ENCODE peak calls at places on chromosomes 12 and 14, in eight cellular contexts. T, V, U, F, Y, W, L and N are unnamed samples.

GRCh38 chr14:77593501-77593911 is 22.9 kb downstream of the SPTLC2 start:
- DNase-seq in F (no peak), V (no peak), Y (no peak), U (no peak), W (no peak), L (no peak), T (no peak), N (no peak)

GRCh38 chr14:87899228-87899627 is 93.8 kb downstream of the GALC start:
- DNase-seq in L (no peak), U (no peak), F (no peak), T (no peak), V (no peak), W (no peak), Y (no peak), N (no peak)

GRCh38 chr12:53193953-53194716 is 12.9 kb downstream of the ITGB7 start:
- DNase-seq in V (no peak), W (no peak), U (no peak), F (no peak), Y (no peak), L (no peak), T (no peak), N (no peak)

GRCh38 chr14:74988131-74988530 is 14.6 kb upstream of the EIF2B2 start:
- DNase-seq in T (no peak), L (no peak), F (no peak), U (no peak), Y (no peak), V (no peak), W (no peak), N (peak; percentile 40)

GRCh38 chr12:108231109-108231905 is 102.2 kb downstream of the WSCD2 start:
- DNase-seq in L (no peak), F (no peak), T (no peak), W (no peak), V (no peak), Y (no peak), U (no peak), N (no peak)

GRCh38 chr12:121811434-121812319 is 7.9 kb downstream of the SETD1B start:
- DNase-seq in Y (peak; percentile 80), V (peak; percentile 77), L (peak; percentile 87), T (no peak), U (peak; percentile 68), W (peak; percentile 78), F (peak; percentile 77), N (no peak)

GRCh38 chr12:1220127-1221092 is 229.4 kb downstream of the ERC1 start:
- DNase-seq in W (peak; percentile 10), V (peak; percentile 60), T (no peak), L (no peak), F (peak; percentile 53), U (no peak), Y (no peak), N (no peak)

GRCh38 chr12:32583535-32583934 is 95.6 kb upstream of the DNM1L start:
- DNase-seq in V (no peak), W (no peak), U (no peak), Y (no peak), L (no peak), F (no peak), T (no peak), N (no peak)

GRCh38 chr12:53174881-53175491 is 5.5 kb upstream of the ZNF740 start:
- DNase-seq in W (no peak), F (no peak), U (no peak), L (no peak), Y (peak; percentile 10), V (no peak), T (no peak), N (no peak)

GRCh38 chr12:1093166-1093751 is 102.2 kb downstream of the ERC1 start:
- DNase-seq in V (no peak), W (peak; percentile 16), T (no peak), F (no peak), L (no peak), Y (no peak), U (peak; percentile 40), N (no peak)

GRCh38 chr14:59363545-59364226 is 101.5 kb downstream of the GPR135 start:
- DNase-seq in V (no peak), U (no peak), L (no peak), F (no peak), W (no peak), T (no peak), Y (no peak), N (no peak)

GRCh38 chr14:36300337-36300736 is 20.1 kb downstream of the MBIP start:
- DNase-seq in W (no peak), T (no peak), V (no peak), L (no peak), U (no peak), F (no peak), Y (no peak), N (no peak)

GRCh38 chr12:15679146-15679545 is 110.0 kb downstream of the EPS8 start:
- DNase-seq in F (no peak), V (no peak), U (no peak), T (no peak), L (no peak), Y (no peak), W (no peak), N (no peak)

GRCh38 chr14:91946313-91947195 is 940 bp downstream of the FBLN5 start:
- DNase-seq in Y (no peak), L (no peak), V (no peak), F (no peak), T (no peak), U (no peak), W (no peak), N (no peak)

GRCh38 chr12:32223941-32224340 is 117.3 kb downstream of the BICD1 start:
- DNase-seq in T (no peak), Y (no peak), W (no peak), U (no peak), L (no peak), V (no peak), F (no peak), N (no peak)

GRCh38 chr14:103889313-103890051 is 38.8 kb upstream of the TDRD9 start:
- DNase-seq in L (no peak), Y (no peak), U (peak; percentile 26), W (no peak), F (peak; percentile 70), V (peak; percentile 76), T (no peak), N (peak; percentile 78)

GRCh38 chr14:90272523-90272922 is 16.2 kb downstream of the PSMC1 start:
- DNase-seq in Y (no peak), U (no peak), W (no peak), T (peak; percentile 78), F (no peak), V (no peak), L (no peak), N (no peak)

GRCh38 chr12:44874981-44875416 is 1.1 kb downstream of the NELL2 start:
- DNase-seq in W (no peak), V (no peak), F (no peak), Y (no peak), U (no peak), T (no peak), L (no peak), N (no peak)

DNA sequence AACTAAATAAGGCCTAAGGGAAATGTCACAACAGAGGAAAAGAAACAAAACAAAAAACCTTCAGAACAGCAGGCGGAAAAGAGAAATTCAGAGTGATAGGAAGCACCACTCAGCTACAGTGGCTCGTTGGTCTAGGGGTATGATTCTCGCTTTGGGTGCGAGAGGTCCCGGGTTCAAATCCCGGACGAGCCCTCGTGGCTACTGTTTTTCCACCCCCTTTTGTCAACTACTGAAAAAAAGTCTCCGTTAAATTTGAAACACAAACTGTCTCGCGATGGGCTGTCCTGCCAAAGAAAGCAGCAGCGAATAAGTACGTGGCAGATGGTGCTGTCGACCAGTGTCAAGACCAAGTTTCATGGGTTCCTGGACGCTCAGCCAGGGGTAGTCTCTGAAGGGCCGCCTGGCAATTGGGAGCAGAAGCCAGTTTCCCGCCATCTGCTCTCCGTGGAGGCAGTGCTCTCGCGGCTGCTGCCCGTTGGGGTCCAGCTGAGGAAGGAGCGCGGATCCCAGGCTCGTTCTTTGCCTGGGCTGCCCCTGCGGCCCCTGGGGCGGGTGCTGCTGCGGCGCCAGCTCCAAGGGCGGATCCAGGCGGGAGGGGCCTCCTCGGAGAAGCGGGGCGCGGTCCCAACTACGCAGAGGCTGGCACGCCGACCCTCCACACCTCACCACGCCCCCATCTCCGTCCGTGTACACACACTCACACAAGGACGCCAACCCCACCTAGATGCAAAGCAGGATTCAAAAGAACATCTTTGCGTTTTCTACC is at the start of gene RNASE4:
- DNase-seq in L (peak; percentile 95), W (peak; percentile 84), Y (peak; percentile 85), F (peak; percentile 92), T (peak; percentile 96), V (peak; percentile 95), U (peak; percentile 93), N (peak; percentile 89)
- TF ChIP-seq POLR2A in L (peak; percentile 78), W (no peak), Y (peak; percentile 73), F (no peak), T (peak; percentile 42), V (peak; percentile 89), U (no peak), N (peak; percentile 82)

DNA sequence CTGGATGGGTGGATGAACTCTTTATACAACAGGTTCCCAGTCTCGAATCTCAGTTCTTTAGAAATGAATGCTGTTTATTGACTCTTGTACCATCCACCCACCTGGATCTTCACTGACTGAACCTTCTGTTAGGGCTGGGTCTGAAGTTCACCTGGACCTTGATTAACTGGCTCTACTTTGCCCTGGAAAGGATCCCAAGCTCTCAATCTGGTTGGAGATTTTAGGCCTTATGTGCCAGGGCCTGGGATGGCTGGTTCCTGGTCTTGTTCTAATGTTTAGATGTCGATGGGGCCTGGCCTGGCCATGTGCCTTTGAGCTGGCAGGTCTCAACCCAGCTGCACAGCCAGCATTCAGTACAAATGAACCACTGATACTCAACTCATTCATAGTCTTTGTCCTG is 76.5 kb upstream of the MED13L start:
- DNase-seq in L (no peak), T (no peak), F (peak; percentile 74), W (no peak), U (no peak), Y (no peak), V (no peak), N (no peak)
- H3K4me3 ChIP-seq in L (no peak overlapping the region), T (no peak overlapping the region), F (no peak overlapping the region), W (no peak overlapping the region), U (no peak overlapping the region), Y (no peak overlapping the region), V (no peak overlapping the region), N (no peak overlapping the region)

GRCh38 chr14:73238262-73238852 is 1.1 kb downstream of the PAPLN start:
- DNase-seq in Y (no peak), T (no peak), U (no peak), L (peak; percentile 62), W (no peak), F (no peak), V (no peak), N (peak; percentile 44)
- H3K27me3 ChIP-seq in Y (no peaks in the 10 kb centered on the region), T (no peaks in the 10 kb centered on the region), U (no peaks in the 10 kb centered on the region), L (peaks cover 35% of the 10 kb centered on the region), W (peaks cover 35% of the 10 kb centered on the region), F (no peaks in the 10 kb centered on the region), V (peaks cover 41% of the 10 kb centered on the region), N (no peaks in the 10 kb centered on the region)

DNA sequence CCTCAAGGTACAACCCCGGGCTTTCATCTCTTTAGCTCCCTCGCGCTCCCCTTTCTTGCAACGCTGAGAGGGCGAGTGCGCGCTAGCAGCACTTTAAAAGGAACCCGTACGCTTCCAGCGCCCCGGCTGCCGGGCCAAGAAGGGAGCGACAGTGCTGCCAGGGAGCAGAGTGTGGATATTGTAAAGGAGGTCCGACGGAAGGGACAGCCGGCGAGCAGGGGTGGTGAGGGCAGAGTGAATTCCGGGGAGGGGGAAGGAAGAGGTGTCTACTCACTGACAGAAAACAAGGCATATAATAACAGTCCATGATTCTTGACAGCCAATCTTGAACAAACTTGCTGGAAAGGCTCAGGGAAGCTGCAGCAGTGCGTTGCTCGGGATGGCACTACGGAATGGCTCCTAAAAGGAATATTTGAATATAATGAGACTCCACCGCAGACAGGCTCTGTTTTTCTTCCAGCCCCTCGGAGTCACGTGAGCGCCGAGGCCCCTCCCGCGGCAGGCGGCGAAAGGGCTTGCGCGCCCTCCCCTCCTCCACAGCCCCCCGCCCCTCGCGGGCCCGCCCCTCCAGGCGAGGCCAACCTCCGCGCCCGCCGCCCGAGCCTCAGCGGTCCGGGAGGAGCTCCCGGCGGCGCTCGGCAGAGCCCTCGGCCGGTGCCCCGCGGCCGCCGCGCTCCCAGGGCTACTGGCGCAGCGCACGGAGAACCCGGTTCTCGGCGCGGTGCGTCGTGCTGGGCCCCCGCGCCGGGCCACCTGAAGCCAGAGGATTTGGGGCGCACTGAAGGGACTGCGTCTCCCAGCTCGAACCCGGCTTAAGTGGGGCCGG is 3.4 kb downstream of the BMP4 start:
- DNase-seq in W (peak; percentile 90), Y (peak; percentile 91), V (peak; percentile 78), L (peak; percentile 94), F (peak; percentile 69), U (peak; percentile 77), T (no peak), N (peak; percentile 43)
- TF ChIP-seq POLR2A in W (peak; percentile 9), Y (peak; percentile 89), V (peak; percentile 61), L (no peak), F (no peak), U (no peak), T (peak; percentile 74), N (peak; percentile 82)